ENCODE peak calls at places on chromosomes 4 and X, in seven cellular contexts. One of them, this sample, is unnamed.

GRCh38 chrX:142483965-142484364 is 278.9 kb upstream of the MAGEC2 start:
- DNase-seq in IMR-90: no peak
- DNase-seq in stimulated activated CD4-positive, alpha-beta T cell treated with anti-CD3 and anti-CD28 coated beads, Interleukin-1b, Interleukin-23, amount 100 ng/mL, for 4 hours: no peak
- DNase-seq in activated T-cell treated with anti-CD3 and anti-CD28 coated beads, Interleukin-2, amount 50 U/mL, for 72 hours: no peak
- DNase-seq in MCF 10A: no peak
- DNase-seq in MG63: no peak
- DNase-seq in small intestine: no peak
- DNase-seq in this sample: no peak

GRCh38 chr4:146577111-146577510 is 55.4 kb upstream of the SLC10A7 start:
- DNase-seq in MG63: no peak
- DNase-seq in small intestine: no peak
- DNase-seq in MCF 10A: peak
- DNase-seq in IMR-90: peak
- DNase-seq in activated T-cell treated with anti-CD3 and anti-CD28 coated beads, Interleukin-2, amount 50 U/mL, for 72 hours: no peak
- DNase-seq in stimulated activated CD4-positive, alpha-beta T cell treated with anti-CD3 and anti-CD28 coated beads, Interleukin-1b, Interleukin-23, amount 100 ng/mL, for 4 hours: no peak
- DNase-seq in this sample: no peak

GRCh38 chr4:77045490-77045889 is 30.3 kb downstream of the CCNI start:
- DNase-seq in MG63: no peak
- DNase-seq in small intestine: no peak
- DNase-seq in stimulated activated CD4-positive, alpha-beta T cell treated with anti-CD3 and anti-CD28 coated beads, Interleukin-1b, Interleukin-23, amount 100 ng/mL, for 4 hours: no peak
- DNase-seq in MCF 10A: no peak
- DNase-seq in IMR-90: peak
- DNase-seq in activated T-cell treated with anti-CD3 and anti-CD28 coated beads, Interleukin-2, amount 50 U/mL, for 72 hours: no peak
- DNase-seq in this sample: no peak

GRCh38 chr4:164383187-164384181 is 370.4 kb upstream of the SMIM31 start:
- DNase-seq in stimulated activated CD4-positive, alpha-beta T cell treated with anti-CD3 and anti-CD28 coated beads, Interleukin-1b, Interleukin-23, amount 100 ng/mL, for 4 hours: no peak
- DNase-seq in small intestine: no peak
- DNase-seq in MG63: peak
- DNase-seq in IMR-90: peak
- DNase-seq in MCF 10A: peak
- DNase-seq in activated T-cell treated with anti-CD3 and anti-CD28 coated beads, Interleukin-2, amount 50 U/mL, for 72 hours: peak
- DNase-seq in this sample: no peak

GRCh38 chr4:110371016-110371795 is 104.7 kb upstream of the ENPEP start:
- DNase-seq in stimulated activated CD4-positive, alpha-beta T cell treated with anti-CD3 and anti-CD28 coated beads, Interleukin-1b, Interleukin-23, amount 100 ng/mL, for 4 hours: no peak
- DNase-seq in activated T-cell treated with anti-CD3 and anti-CD28 coated beads, Interleukin-2, amount 50 U/mL, for 72 hours: no peak
- DNase-seq in MCF 10A: no peak
- DNase-seq in small intestine: no peak
- DNase-seq in IMR-90: no peak
- DNase-seq in MG63: no peak
- DNase-seq in this sample: no peak

GRCh38 chrX:55796496-55796895 is 78.9 kb downstream of the RRAGB start:
- DNase-seq in IMR-90: no peak
- DNase-seq in MCF 10A: no peak
- DNase-seq in small intestine: no peak
- DNase-seq in stimulated activated CD4-positive, alpha-beta T cell treated with anti-CD3 and anti-CD28 coated beads, Interleukin-1b, Interleukin-23, amount 100 ng/mL, for 4 hours: no peak
- DNase-seq in MG63: no peak
- DNase-seq in activated T-cell treated with anti-CD3 and anti-CD28 coated beads, Interleukin-2, amount 50 U/mL, for 72 hours: no peak
- DNase-seq in this sample: no peak

GRCh38 chr4:142660728-142661127 is 185.4 kb downstream of the INPP4B start:
- DNase-seq in IMR-90: no peak
- DNase-seq in MG63: no peak
- DNase-seq in MCF 10A: no peak
- DNase-seq in activated T-cell treated with anti-CD3 and anti-CD28 coated beads, Interleukin-2, amount 50 U/mL, for 72 hours: no peak
- DNase-seq in stimulated activated CD4-positive, alpha-beta T cell treated with anti-CD3 and anti-CD28 coated beads, Interleukin-1b, Interleukin-23, amount 100 ng/mL, for 4 hours: no peak
- DNase-seq in small intestine: no peak
- DNase-seq in this sample: no peak

GRCh38 chrX:130085551-130085986 is 24.7 kb downstream of the ELF4 start:
- DNase-seq in stimulated activated CD4-positive, alpha-beta T cell treated with anti-CD3 and anti-CD28 coated beads, Interleukin-1b, Interleukin-23, amount 100 ng/mL, for 4 hours: no peak
- DNase-seq in small intestine: no peak
- DNase-seq in activated T-cell treated with anti-CD3 and anti-CD28 coated beads, Interleukin-2, amount 50 U/mL, for 72 hours: no peak
- DNase-seq in IMR-90: peak
- DNase-seq in MG63: no peak
- DNase-seq in MCF 10A: no peak
- DNase-seq in this sample: peak

GRCh38 chr4:8867624-8868320 is 3.9 kb downstream of the HMX1 start:
- DNase-seq in small intestine: no peak
- DNase-seq in MCF 10A: no peak
- DNase-seq in MG63: no peak
- DNase-seq in activated T-cell treated with anti-CD3 and anti-CD28 coated beads, Interleukin-2, amount 50 U/mL, for 72 hours: no peak
- DNase-seq in IMR-90: no peak
- DNase-seq in stimulated activated CD4-positive, alpha-beta T cell treated with anti-CD3 and anti-CD28 coated beads, Interleukin-1b, Interleukin-23, amount 100 ng/mL, for 4 hours: no peak
- DNase-seq in this sample: no peak

GRCh38 chrX:71990518-71990917 is 79.9 kb downstream of the NHSL2 start:
- DNase-seq in activated T-cell treated with anti-CD3 and anti-CD28 coated beads, Interleukin-2, amount 50 U/mL, for 72 hours: no peak
- DNase-seq in MCF 10A: no peak
- DNase-seq in MG63: no peak
- DNase-seq in IMR-90: no peak
- DNase-seq in small intestine: no peak
- DNase-seq in stimulated activated CD4-positive, alpha-beta T cell treated with anti-CD3 and anti-CD28 coated beads, Interleukin-1b, Interleukin-23, amount 100 ng/mL, for 4 hours: no peak
- DNase-seq in this sample: no peak

GRCh38 chr4:88619973-88620372 is 27.7 kb downstream of the HERC3 start:
- DNase-seq in activated T-cell treated with anti-CD3 and anti-CD28 coated beads, Interleukin-2, amount 50 U/mL, for 72 hours: no peak
- DNase-seq in small intestine: no peak
- DNase-seq in MCF 10A: no peak
- DNase-seq in IMR-90: peak
- DNase-seq in stimulated activated CD4-positive, alpha-beta T cell treated with anti-CD3 and anti-CD28 coated beads, Interleukin-1b, Interleukin-23, amount 100 ng/mL, for 4 hours: no peak
- DNase-seq in MG63: no peak
- DNase-seq in this sample: no peak

GRCh38 chr4:89173336-89174090 is 62.2 kb downstream of the TIGD2 start:
- DNase-seq in stimulated activated CD4-positive, alpha-beta T cell treated with anti-CD3 and anti-CD28 coated beads, Interleukin-1b, Interleukin-23, amount 100 ng/mL, for 4 hours: no peak
- DNase-seq in activated T-cell treated with anti-CD3 and anti-CD28 coated beads, Interleukin-2, amount 50 U/mL, for 72 hours: no peak
- DNase-seq in MG63: no peak
- DNase-seq in MCF 10A: no peak
- DNase-seq in small intestine: no peak
- DNase-seq in IMR-90: no peak
- DNase-seq in this sample: no peak

GRCh38 chr4:138488527-138488926 is 246.4 kb upstream of the SLC7A11 start:
- DNase-seq in activated T-cell treated with anti-CD3 and anti-CD28 coated beads, Interleukin-2, amount 50 U/mL, for 72 hours: no peak
- DNase-seq in IMR-90: no peak
- DNase-seq in MCF 10A: peak
- DNase-seq in MG63: no peak
- DNase-seq in small intestine: no peak
- DNase-seq in stimulated activated CD4-positive, alpha-beta T cell treated with anti-CD3 and anti-CD28 coated beads, Interleukin-1b, Interleukin-23, amount 100 ng/mL, for 4 hours: no peak
- DNase-seq in this sample: no peak

GRCh38 chr4:14111730-14112171 is 484.2 kb upstream of the BOD1L1 start:
- DNase-seq in stimulated activated CD4-positive, alpha-beta T cell treated with anti-CD3 and anti-CD28 coated beads, Interleukin-1b, Interleukin-23, amount 100 ng/mL, for 4 hours: no peak
- DNase-seq in MCF 10A: peak
- DNase-seq in IMR-90: peak
- DNase-seq in activated T-cell treated with anti-CD3 and anti-CD28 coated beads, Interleukin-2, amount 50 U/mL, for 72 hours: no peak
- DNase-seq in small intestine: no peak
- DNase-seq in MG63: peak
- DNase-seq in this sample: no peak

GRCh38 chr4:15577508-15577907 is 77.6 kb downstream of the FBXL5 start:
- DNase-seq in small intestine: no peak
- DNase-seq in stimulated activated CD4-positive, alpha-beta T cell treated with anti-CD3 and anti-CD28 coated beads, Interleukin-1b, Interleukin-23, amount 100 ng/mL, for 4 hours: no peak
- DNase-seq in activated T-cell treated with anti-CD3 and anti-CD28 coated beads, Interleukin-2, amount 50 U/mL, for 72 hours: no peak
- DNase-seq in IMR-90: peak
- DNase-seq in MCF 10A: no peak
- DNase-seq in MG63: no peak
- DNase-seq in this sample: no peak

GRCh38 chr4:70678383-70678999 is 9.8 kb upstream of the UTP3 start:
- DNase-seq in MG63: no peak
- DNase-seq in small intestine: no peak
- DNase-seq in IMR-90: no peak
- DNase-seq in stimulated activated CD4-positive, alpha-beta T cell treated with anti-CD3 and anti-CD28 coated beads, Interleukin-1b, Interleukin-23, amount 100 ng/mL, for 4 hours: no peak
- DNase-seq in MCF 10A: no peak
- DNase-seq in activated T-cell treated with anti-CD3 and anti-CD28 coated beads, Interleukin-2, amount 50 U/mL, for 72 hours: no peak
- DNase-seq in this sample: peak

GRCh38 chr4:145216532-145216931 is 36.1 kb upstream of the OTUD4 start:
- DNase-seq in activated T-cell treated with anti-CD3 and anti-CD28 coated beads, Interleukin-2, amount 50 U/mL, for 72 hours: no peak
- DNase-seq in MG63: no peak
- DNase-seq in IMR-90: peak
- DNase-seq in stimulated activated CD4-positive, alpha-beta T cell treated with anti-CD3 and anti-CD28 coated beads, Interleukin-1b, Interleukin-23, amount 100 ng/mL, for 4 hours: no peak
- DNase-seq in MCF 10A: peak
- DNase-seq in small intestine: no peak
- DNase-seq in this sample: no peak

GRCh38 chr4:87718221-87718620 is 68.1 kb downstream of the DMP1 start:
- DNase-seq in small intestine: no peak
- DNase-seq in activated T-cell treated with anti-CD3 and anti-CD28 coated beads, Interleukin-2, amount 50 U/mL, for 72 hours: no peak
- DNase-seq in stimulated activated CD4-positive, alpha-beta T cell treated with anti-CD3 and anti-CD28 coated beads, Interleukin-1b, Interleukin-23, amount 100 ng/mL, for 4 hours: no peak
- DNase-seq in MCF 10A: no peak
- DNase-seq in MG63: no peak
- DNase-seq in IMR-90: no peak
- DNase-seq in this sample: no peak